ENCODE peak calls at places on chromosomes 6 and 20, in four cellular contexts. V is neural progenitor cell, S is right atrium auricular region, I is nucleus accumbens. H is an unnamed sample.

GRCh38 chr6:46098678-46099077 is 31.1 kb upstream of the ENPP4 start:
- DNase-seq in V (no peak), I (peak), S (no peak), H (no peak)

GRCh38 chr20:35264755-35265154 is 13.2 kb downstream of the MMP24OS start:
- DNase-seq in V (no peak), I (no peak), S (no peak), H (no peak)

GRCh38 chr20:34578040-34578439 is 19.5 kb downstream of the MAP1LC3A start:
- DNase-seq in V (no peak), I (no peak), S (no peak), H (no peak)

GRCh38 chr6:33967966-33968724 is 164.3 kb upstream of the MLN start:
- DNase-seq in S (no peak), I (no peak), V (peak), H (no peak)

GRCh38 chr6:49736017-49736508 is 8.1 kb downstream of the CRISP3 start:
- DNase-seq in V (no peak), I (no peak), S (no peak), H (no peak)

GRCh38 chr6:46973029-46973428 is 51.3 kb upstream of the ADGRF5 start:
- DNase-seq in I (no peak), S (no peak), V (no peak), H (no peak)

GRCh38 chr6:73079611-73079955 is 145.7 kb downstream of the KHDC1L start:
- DNase-seq in S (no peak), I (no peak), V (no peak), H (peak)

GRCh38 chr20:19932170-19932667 is 84.9 kb upstream of the NAA20 start:
- DNase-seq in I (no peak), V (no peak), S (peak), H (no peak)

GRCh38 chr6:170247178-170247701 is 43.6 kb downstream of the DLL1 start:
- DNase-seq in V (no peak), S (no peak), I (no peak), H (no peak)

GRCh38 chr20:12838261-12838866 is 170.4 kb upstream of the SPTLC3 start:
- DNase-seq in S (no peak), I (no peak), V (peak), H (no peak)

GRCh38 chr6:81895511-81896185 is 143.2 kb upstream of the TENT5A start:
- DNase-seq in I (no peak), V (no peak), S (no peak), H (peak)

GRCh38 chr6:33677689-33678088 is 33.8 kb downstream of the UQCC2 start:
- DNase-seq in S (no peak), I (no peak), V (no peak), H (no peak)

GRCh38 chr6:143410859-143411270 is 39.6 kb downstream of the ADAT2 start:
- DNase-seq in S (no peak), I (no peak), V (no peak), H (no peak)

GRCh38 chr6:127022297-127022696 is 96.2 kb upstream of the RSPO3 start:
- DNase-seq in I (no peak), V (no peak), S (no peak), H (no peak)

GRCh38 chr20:1860446-1860845 is 34.8 kb upstream of the SIRPA start:
- DNase-seq in V (peak), I (no peak), S (no peak), H (peak)

GRCh38 chr6:157929765-157930319 is 51.8 kb upstream of the SYNJ2 start:
- DNase-seq in V (no peak), S (no peak), I (no peak), H (no peak)

GRCh38 chr6:158595223-158595622 is 35.3 kb downstream of the TMEM181 start:
- DNase-seq in V (no peak), I (no peak), S (no peak), H (no peak)

GRCh38 chr6:28553384-28553985 is 27.8 kb downstream of the GPX5 start:
- DNase-seq in I (no peak), S (no peak), V (no peak), H (no peak)

GRCh38 chr6:112155900-112156299 is 68.5 kb downstream of the FAM229B start:
- DNase-seq in I (no peak), S (no peak), V (no peak), H (no peak)

H was measured in SJSA1.